ENCODE peak calls at places on chromosomes 16 and 17, in six cellular contexts. One of them, this sample, is unnamed.

GRCh38 chr16:67672739-67673662 is 6.4 kb downstream of the C16orf86 start:
- DNase-seq in uterus: peak; percentile 65
- DNase-seq in transverse colon: peak; percentile 79
- DNase-seq in kidney epithelial cell: no peak
- DNase-seq in MM.1S: peak; percentile 61
- DNase-seq in kidney: peak; percentile 82
- DNase-seq in this sample: peak; percentile 88

GRCh38 chr16:31435341-31436220 is 7.0 kb downstream of the ZNF843 start:
- DNase-seq in kidney epithelial cell: no peak
- DNase-seq in transverse colon: no peak
- DNase-seq in uterus: no peak
- DNase-seq in kidney: peak; percentile 31
- DNase-seq in MM.1S: no peak
- DNase-seq in this sample: no peak

GRCh38 chr17:79391808-79392233 is 219.0 kb downstream of the RBFOX3 start:
- DNase-seq in uterus: peak; percentile 65
- DNase-seq in kidney epithelial cell: no peak
- DNase-seq in MM.1S: peak; percentile 51
- DNase-seq in transverse colon: peak; percentile 75
- DNase-seq in kidney: peak; percentile 89
- DNase-seq in this sample: peak; percentile 84

GRCh38 chr17:21176996-21177395 is 37.0 kb downstream of the TMEM11 start:
- DNase-seq in transverse colon: no peak
- DNase-seq in kidney: no peak
- DNase-seq in kidney epithelial cell: no peak
- DNase-seq in MM.1S: no peak
- DNase-seq in uterus: peak; percentile 3
- DNase-seq in this sample: peak; percentile 11

GRCh38 chr16:7688811-7689210 is 356.2 kb downstream of the RBFOX1 start:
- DNase-seq in kidney: no peak
- DNase-seq in kidney epithelial cell: no peak
- DNase-seq in transverse colon: no peak
- DNase-seq in uterus: no peak
- DNase-seq in MM.1S: no peak
- DNase-seq in this sample: no peak

GRCh38 chr17:11130367-11130766 is 110.6 kb upstream of the SHISA6 start:
- DNase-seq in uterus: no peak
- DNase-seq in kidney epithelial cell: no peak
- DNase-seq in kidney: no peak
- DNase-seq in MM.1S: no peak
- DNase-seq in transverse colon: no peak
- DNase-seq in this sample: no peak

GRCh38 chr17:80817861-80818260 is 173.8 kb upstream of the CHMP6 start:
- DNase-seq in transverse colon: no peak
- DNase-seq in uterus: no peak
- DNase-seq in kidney epithelial cell: no peak
- DNase-seq in MM.1S: no peak
- DNase-seq in kidney: no peak
- DNase-seq in this sample: no peak

GRCh38 chr17:77489898-77490265 is 349.1 kb downstream of the SEC14L1 start:
- DNase-seq in MM.1S: no peak
- DNase-seq in kidney: peak; percentile 92
- DNase-seq in transverse colon: peak; percentile 62
- DNase-seq in uterus: peak; percentile 68
- DNase-seq in kidney epithelial cell: no peak
- DNase-seq in this sample: no peak

GRCh38 chr17:74686761-74687160 is 26.0 kb downstream of the CD300LF start:
- DNase-seq in uterus: no peak
- DNase-seq in kidney epithelial cell: no peak
- DNase-seq in transverse colon: no peak
- DNase-seq in kidney: no peak
- DNase-seq in MM.1S: peak; percentile 51
- DNase-seq in this sample: no peak

GRCh38 chr16:65037558-65037957 is 84.3 kb downstream of the CDH11 start:
- DNase-seq in uterus: no peak
- DNase-seq in transverse colon: no peak
- DNase-seq in kidney: no peak
- DNase-seq in MM.1S: no peak
- DNase-seq in kidney epithelial cell: no peak
- DNase-seq in this sample: no peak

GRCh38 chr16:66701061-66701460 is 4.5 kb upstream of the CMTM4 start:
- DNase-seq in kidney epithelial cell: no peak
- DNase-seq in transverse colon: no peak
- DNase-seq in MM.1S: no peak
- DNase-seq in uterus: no peak
- DNase-seq in kidney: no peak
- DNase-seq in this sample: no peak

GRCh38 chr17:31467502-31468256 is 76.2 kb downstream of the RAB11FIP4 start:
- DNase-seq in kidney epithelial cell: no peak
- DNase-seq in uterus: no peak
- DNase-seq in kidney: no peak
- DNase-seq in MM.1S: no peak
- DNase-seq in transverse colon: no peak
- DNase-seq in this sample: no peak

GRCh38 chr16:2763173-2763572 is 10.7 kb downstream of the SRRM2 start:
- DNase-seq in kidney: peak; percentile 4
- DNase-seq in uterus: no peak
- DNase-seq in transverse colon: no peak
- DNase-seq in MM.1S: no peak
- DNase-seq in kidney epithelial cell: no peak
- DNase-seq in this sample: no peak

GRCh38 chr16:6946106-6946505 is 386.5 kb upstream of the RBFOX1 start:
- DNase-seq in kidney: no peak
- DNase-seq in uterus: no peak
- DNase-seq in MM.1S: no peak
- DNase-seq in transverse colon: no peak
- DNase-seq in kidney epithelial cell: no peak
- DNase-seq in this sample: no peak

GRCh38 chr17:72407336-72408121 is 286.7 kb downstream of the SOX9 start:
- DNase-seq in kidney epithelial cell: peak; percentile 95
- DNase-seq in uterus: peak; percentile 50
- DNase-seq in MM.1S: peak; percentile 41
- DNase-seq in kidney: peak; percentile 90
- DNase-seq in transverse colon: peak; percentile 77
- DNase-seq in this sample: peak; percentile 58

GRCh38 chr17:64420143-64420670 is 28.7 kb upstream of the MILR1 start:
- DNase-seq in kidney epithelial cell: no peak
- DNase-seq in MM.1S: peak; percentile 75
- DNase-seq in transverse colon: no peak
- DNase-seq in kidney: no peak
- DNase-seq in uterus: no peak
- DNase-seq in this sample: peak; percentile 69

GRCh38 chr17:46154151-46154816 is 38.9 kb downstream of the KANSL1 start:
- DNase-seq in transverse colon: no peak
- DNase-seq in kidney: peak; percentile 32
- DNase-seq in kidney epithelial cell: no peak
- DNase-seq in MM.1S: no peak
- DNase-seq in uterus: no peak
- DNase-seq in this sample: no peak

GRCh38 chr16:48081656-48082055 is 74.1 kb downstream of the ABCC12 start:
- DNase-seq in uterus: no peak
- DNase-seq in MM.1S: no peak
- DNase-seq in kidney: no peak
- DNase-seq in transverse colon: no peak
- DNase-seq in kidney epithelial cell: peak; percentile 25
- DNase-seq in this sample: no peak

GRCh38 chr17:53792997-53793396 is 29.7 kb upstream of the KIF2B start:
- DNase-seq in kidney: no peak
- DNase-seq in transverse colon: no peak
- DNase-seq in kidney epithelial cell: no peak
- DNase-seq in MM.1S: no peak
- DNase-seq in uterus: no peak
- DNase-seq in this sample: no peak

GRCh38 chr17:32486091-32486700 is 597 bp upstream of the CDK5R1 start:
- DNase-seq in uterus: peak; percentile 43
- DNase-seq in kidney: peak; percentile 88
- DNase-seq in transverse colon: peak; percentile 73
- DNase-seq in MM.1S: peak; percentile 77
- DNase-seq in kidney epithelial cell: no peak
- DNase-seq in this sample: peak; percentile 93

GRCh38 chr16:5379948-5380347 is 282.4 kb upstream of the EEF2KMT start:
- DNase-seq in MM.1S: no peak
- DNase-seq in transverse colon: no peak
- DNase-seq in uterus: no peak
- DNase-seq in kidney: no peak
- DNase-seq in kidney epithelial cell: no peak
- DNase-seq in this sample: no peak

GRCh38 chr16:24117680-24118079 is 138.5 kb upstream of the CACNG3 start:
- DNase-seq in transverse colon: no peak
- DNase-seq in kidney epithelial cell: no peak
- DNase-seq in kidney: no peak
- DNase-seq in MM.1S: no peak
- DNase-seq in uterus: no peak
- DNase-seq in this sample: no peak

GRCh38 chr16:57962756-57963155 is 8.2 kb downstream of the CNGB1 start:
- DNase-seq in MM.1S: no peak
- DNase-seq in kidney: no peak
- DNase-seq in transverse colon: no peak
- DNase-seq in uterus: no peak
- DNase-seq in kidney epithelial cell: no peak
- DNase-seq in this sample: no peak

GRCh38 chr17:74368341-74369152 is 1.2 kb downstream of the GPR142 start:
- DNase-seq in uterus: peak; percentile 54
- DNase-seq in kidney: no peak
- DNase-seq in MM.1S: peak; percentile 69
- DNase-seq in kidney epithelial cell: no peak
- DNase-seq in transverse colon: peak; percentile 79
- DNase-seq in this sample: peak; percentile 87

GRCh38 chr16:12295395-12295794 is 318.9 kb downstream of the SNX29 start:
- DNase-seq in kidney epithelial cell: peak; percentile 21
- DNase-seq in MM.1S: no peak
- DNase-seq in kidney: no peak
- DNase-seq in uterus: peak; percentile 32
- DNase-seq in transverse colon: no peak
- DNase-seq in this sample: no peak

DNA sequence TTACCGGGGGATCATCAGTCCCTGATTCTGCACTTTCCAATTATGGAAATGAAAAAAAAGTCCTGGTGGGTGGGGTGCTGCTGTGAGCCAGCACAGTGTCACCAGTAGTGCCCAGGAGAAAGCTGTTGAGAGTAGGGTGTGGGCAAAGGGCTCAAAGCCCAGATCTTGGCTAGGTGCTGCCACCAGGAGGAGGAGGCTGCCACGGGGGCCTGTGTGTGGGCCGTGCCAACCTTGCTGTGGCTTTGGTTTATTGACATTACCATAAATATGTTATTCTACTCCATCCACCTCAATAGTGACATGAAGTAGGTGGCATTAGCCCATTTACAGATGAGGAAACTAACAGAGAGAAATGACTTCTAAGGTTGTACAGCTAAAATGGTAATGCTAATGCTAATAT is 6.7 kb upstream of the PRPSAP2 start:
- DNase-seq in kidney epithelial cell: no peak
- DNase-seq in uterus: no peak
- DNase-seq in MM.1S: no peak
- DNase-seq in transverse colon: no peak
- DNase-seq in kidney: no peak
- DNase-seq in this sample: no peak
- TF ChIP-seq CTCF in kidney epithelial cell: no peak
- TF ChIP-seq CTCF in uterus: no peak
- TF ChIP-seq CTCF in MM.1S: no peak
- TF ChIP-seq CTCF in transverse colon: no peak
- TF ChIP-seq CTCF in kidney: no peak
- TF ChIP-seq CTCF in this sample: no peak

GRCh38 chr17:17096438-17097178 is 54.4 kb downstream of the MPRIP start:
- DNase-seq in kidney: no peak
- DNase-seq in kidney epithelial cell: no peak
- DNase-seq in uterus: no peak
- DNase-seq in transverse colon: peak; percentile 41
- DNase-seq in MM.1S: no peak
- DNase-seq in this sample: no peak
- TF ChIP-seq CTCF in kidney: no peak
- TF ChIP-seq CTCF in kidney epithelial cell: no peak
- TF ChIP-seq CTCF in uterus: no peak
- TF ChIP-seq CTCF in transverse colon: no peak
- TF ChIP-seq CTCF in MM.1S: no peak
- TF ChIP-seq CTCF in this sample: no peak

DNA sequence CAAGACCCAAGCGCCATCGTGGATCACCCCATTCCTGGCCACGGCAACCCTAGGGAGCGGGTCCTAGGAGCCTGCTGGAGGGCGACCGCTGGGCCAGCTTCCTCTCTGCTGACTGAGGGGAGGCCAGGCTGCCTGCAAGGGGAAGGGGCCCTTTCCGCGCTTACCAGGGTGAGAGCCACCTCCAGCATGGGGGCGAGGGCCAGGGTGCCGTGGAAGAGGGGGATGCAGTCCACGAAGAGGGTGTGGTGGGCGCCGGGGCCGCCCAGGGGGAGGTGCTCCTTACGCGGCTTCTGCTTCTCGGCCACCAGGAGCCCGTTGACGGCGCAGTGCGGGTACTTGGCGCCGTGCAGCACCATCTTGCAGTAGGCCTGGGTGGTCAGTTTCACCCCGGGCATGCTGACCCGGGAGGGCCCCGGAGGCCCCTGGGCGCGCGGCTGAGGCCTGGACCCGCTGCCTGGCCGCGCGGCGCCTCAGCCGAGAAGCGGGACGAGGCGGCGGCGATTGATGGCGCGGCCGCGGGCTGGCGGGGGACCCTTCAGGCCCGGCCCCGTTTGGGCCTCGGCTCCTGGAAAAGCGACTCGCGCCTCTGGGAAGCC is 345 bp downstream of the EMC8 start:
- DNase-seq in kidney: peak; percentile 86
- DNase-seq in kidney epithelial cell: no peak
- DNase-seq in uterus: no peak
- DNase-seq in transverse colon: peak; percentile 24
- DNase-seq in MM.1S: no peak
- DNase-seq in this sample: peak; percentile 76
- TF ChIP-seq CTCF in kidney: no peak
- TF ChIP-seq CTCF in kidney epithelial cell: no peak
- TF ChIP-seq CTCF in uterus: no peak
- TF ChIP-seq CTCF in transverse colon: no peak
- TF ChIP-seq CTCF in MM.1S: no peak
- TF ChIP-seq CTCF in this sample: no peak

GRCh38 chr17:66149562-66149961 is 42.4 kb downstream of the CEP112 start:
- DNase-seq in MM.1S: peak; percentile 69
- DNase-seq in kidney epithelial cell: no peak
- DNase-seq in transverse colon: no peak
- DNase-seq in kidney: no peak
- DNase-seq in uterus: no peak
- DNase-seq in this sample: no peak

GRCh38 chr17:66138120-66138519 is 53.8 kb downstream of the CEP112 start:
- DNase-seq in transverse colon: no peak
- DNase-seq in uterus: no peak
- DNase-seq in kidney: no peak
- DNase-seq in MM.1S: no peak
- DNase-seq in kidney epithelial cell: no peak
- DNase-seq in this sample: no peak

GRCh38 chr17:66146394-66146793 is 45.5 kb downstream of the CEP112 start:
- DNase-seq in MM.1S: no peak
- DNase-seq in kidney: no peak
- DNase-seq in uterus: no peak
- DNase-seq in transverse colon: no peak
- DNase-seq in kidney epithelial cell: no peak
- DNase-seq in this sample: no peak

GRCh38 chr17:66142428-66142827 is 49.5 kb downstream of the CEP112 start:
- DNase-seq in kidney: no peak
- DNase-seq in MM.1S: no peak
- DNase-seq in uterus: no peak
- DNase-seq in transverse colon: no peak
- DNase-seq in kidney epithelial cell: no peak
- DNase-seq in this sample: no peak

GRCh38 chr17:66143657-66144282 is 48.2 kb downstream of the CEP112 start:
- DNase-seq in kidney: no peak
- DNase-seq in transverse colon: peak; percentile 25
- DNase-seq in kidney epithelial cell: no peak
- DNase-seq in MM.1S: no peak
- DNase-seq in uterus: no peak
- DNase-seq in this sample: no peak
- TF ChIP-seq CTCF in kidney: no peak
- TF ChIP-seq CTCF in transverse colon: no peak
- TF ChIP-seq CTCF in kidney epithelial cell: no peak
- TF ChIP-seq CTCF in MM.1S: no peak
- TF ChIP-seq CTCF in uterus: no peak
- TF ChIP-seq CTCF in this sample: no peak

This sample was measured in GM13976.